ENCODE peak calls at places on chromosomes 13 and 19, in nine cellular contexts. One of them, this sample, is unnamed.

GRCh38 chr13:68927387-68928026 is 1180.1 kb upstream of the ATXN8OS start:
- DNase-seq in esophagus squamous epithelium: no peak
- DNase-seq in fibroblast of lung: peak; percentile 25
- DNase-seq in neural progenitor cell: peak; percentile 83
- DNase-seq in H9: peak; percentile 78
- DNase-seq in osteoblast: no peak
- DNase-seq in cardiac fibroblast: no peak
- DNase-seq in tibial nerve: no peak
- DNase-seq in LNCaP clone FGC: peak; percentile 15
- DNase-seq in this sample: peak; percentile 28

GRCh38 chr19:48874309-48875135 is 2.3 kb downstream of the PPP1R15A start:
- DNase-seq in esophagus squamous epithelium: no peak
- DNase-seq in fibroblast of lung: peak; percentile 76
- DNase-seq in neural progenitor cell: peak; percentile 1
- DNase-seq in H9: no peak
- DNase-seq in osteoblast: peak; percentile 60
- DNase-seq in cardiac fibroblast: peak; percentile 47
- DNase-seq in tibial nerve: no peak
- DNase-seq in LNCaP clone FGC: no peak
- DNase-seq in this sample: no peak

GRCh38 chr19:8609210-8610040 is 1.1 kb downstream of the ADAMTS10 start:
- DNase-seq in esophagus squamous epithelium: no peak
- DNase-seq in fibroblast of lung: peak; percentile 85
- DNase-seq in neural progenitor cell: peak; percentile 92
- DNase-seq in H9: peak; percentile 82
- DNase-seq in osteoblast: peak; percentile 94
- DNase-seq in cardiac fibroblast: peak; percentile 73
- DNase-seq in tibial nerve: peak; percentile 35
- DNase-seq in LNCaP clone FGC: no peak
- DNase-seq in this sample: peak; percentile 69

GRCh38 chr19:33325920-33326319 is 23.6 kb upstream of the CEBPA start:
- DNase-seq in esophagus squamous epithelium: no peak
- DNase-seq in fibroblast of lung: peak; percentile 15
- DNase-seq in neural progenitor cell: no peak
- DNase-seq in H9: no peak
- DNase-seq in osteoblast: no peak
- DNase-seq in cardiac fibroblast: peak; percentile 93
- DNase-seq in tibial nerve: no peak
- DNase-seq in LNCaP clone FGC: peak; percentile 69
- DNase-seq in this sample: no peak

GRCh38 chr13:76387561-76387960 is 498.6 kb downstream of the KCTD12 start:
- DNase-seq in esophagus squamous epithelium: no peak
- DNase-seq in fibroblast of lung: no peak
- DNase-seq in neural progenitor cell: no peak
- DNase-seq in H9: no peak
- DNase-seq in osteoblast: no peak
- DNase-seq in cardiac fibroblast: no peak
- DNase-seq in tibial nerve: no peak
- DNase-seq in LNCaP clone FGC: no peak
- DNase-seq in this sample: no peak

GRCh38 chr19:15323496-15324235 is 8.7 kb downstream of the BRD4 start:
- DNase-seq in esophagus squamous epithelium: no peak
- DNase-seq in fibroblast of lung: peak; percentile 34
- DNase-seq in neural progenitor cell: no peak
- DNase-seq in H9: no peak
- DNase-seq in osteoblast: no peak
- DNase-seq in cardiac fibroblast: peak; percentile 69
- DNase-seq in tibial nerve: no peak
- DNase-seq in LNCaP clone FGC: no peak
- DNase-seq in this sample: no peak

GRCh38 chr19:33821871-33822270 is 25.2 kb downstream of the KCTD15 start:
- DNase-seq in esophagus squamous epithelium: no peak
- DNase-seq in fibroblast of lung: no peak
- DNase-seq in neural progenitor cell: no peak
- DNase-seq in H9: no peak
- DNase-seq in osteoblast: peak; percentile 50
- DNase-seq in cardiac fibroblast: no peak
- DNase-seq in tibial nerve: no peak
- DNase-seq in LNCaP clone FGC: no peak
- DNase-seq in this sample: no peak

GRCh38 chr13:114128348-114128623 is 4.1 kb downstream of the RASA3 start:
- DNase-seq in esophagus squamous epithelium: no peak
- DNase-seq in fibroblast of lung: no peak
- DNase-seq in neural progenitor cell: no peak
- DNase-seq in H9: no peak
- DNase-seq in osteoblast: no peak
- DNase-seq in cardiac fibroblast: no peak
- DNase-seq in tibial nerve: no peak
- DNase-seq in LNCaP clone FGC: no peak
- DNase-seq in this sample: no peak

GRCh38 chr19:8831373-8831772 is 731 bp downstream of the ZNF558 start:
- DNase-seq in esophagus squamous epithelium: no peak
- DNase-seq in fibroblast of lung: no peak
- DNase-seq in neural progenitor cell: peak; percentile 3
- DNase-seq in H9: no peak
- DNase-seq in osteoblast: no peak
- DNase-seq in cardiac fibroblast: no peak
- DNase-seq in tibial nerve: no peak
- DNase-seq in LNCaP clone FGC: no peak
- DNase-seq in this sample: no peak

GRCh38 chr13:86846501-86846900 is 824.7 kb upstream of the SLITRK5 start:
- DNase-seq in esophagus squamous epithelium: no peak
- DNase-seq in fibroblast of lung: peak; percentile 22
- DNase-seq in neural progenitor cell: no peak
- DNase-seq in H9: no peak
- DNase-seq in osteoblast: no peak
- DNase-seq in cardiac fibroblast: no peak
- DNase-seq in tibial nerve: no peak
- DNase-seq in LNCaP clone FGC: no peak
- DNase-seq in this sample: no peak

GRCh38 chr19:1189419-1189818 is 15.4 kb upstream of the SBNO2 start:
- DNase-seq in esophagus squamous epithelium: no peak
- DNase-seq in fibroblast of lung: peak; percentile 71
- DNase-seq in neural progenitor cell: peak; percentile 2
- DNase-seq in H9: no peak
- DNase-seq in osteoblast: peak; percentile 36
- DNase-seq in cardiac fibroblast: no peak
- DNase-seq in tibial nerve: no peak
- DNase-seq in LNCaP clone FGC: no peak
- DNase-seq in this sample: no peak
- TF ChIP-seq CTCF in esophagus squamous epithelium: no peak
- TF ChIP-seq CTCF in fibroblast of lung: no peak
- TF ChIP-seq CTCF in neural progenitor cell: no peak
- TF ChIP-seq CTCF in H9: no peak
- TF ChIP-seq CTCF in osteoblast: no peak
- TF ChIP-seq CTCF in cardiac fibroblast: no peak
- TF ChIP-seq CTCF in tibial nerve: no peak
- TF ChIP-seq CTCF in LNCaP clone FGC: no peak
- TF ChIP-seq CTCF in this sample: no peak

GRCh38 chr19:19215792-19216191 is 4.0 kb downstream of the NCAN start:
- DNase-seq in esophagus squamous epithelium: no peak
- DNase-seq in fibroblast of lung: no peak
- DNase-seq in neural progenitor cell: no peak
- DNase-seq in H9: no peak
- DNase-seq in osteoblast: peak; percentile 10
- DNase-seq in cardiac fibroblast: no peak
- DNase-seq in tibial nerve: no peak
- DNase-seq in LNCaP clone FGC: no peak
- DNase-seq in this sample: no peak

GRCh38 chr19:19218911-19219310 is 7.2 kb downstream of the NCAN start:
- DNase-seq in esophagus squamous epithelium: no peak
- DNase-seq in fibroblast of lung: no peak
- DNase-seq in neural progenitor cell: no peak
- DNase-seq in H9: no peak
- DNase-seq in osteoblast: peak; percentile 68
- DNase-seq in cardiac fibroblast: no peak
- DNase-seq in tibial nerve: no peak
- DNase-seq in LNCaP clone FGC: no peak
- DNase-seq in this sample: no peak

GRCh38 chr19:19213822-19214558 is 2.2 kb downstream of the NCAN start:
- DNase-seq in esophagus squamous epithelium: no peak
- DNase-seq in fibroblast of lung: no peak
- DNase-seq in neural progenitor cell: peak; percentile 42
- DNase-seq in H9: no peak
- DNase-seq in osteoblast: peak; percentile 49
- DNase-seq in cardiac fibroblast: no peak
- DNase-seq in tibial nerve: no peak
- DNase-seq in LNCaP clone FGC: no peak
- DNase-seq in this sample: no peak

GRCh38 chr19:19214892-19215291 is 3.1 kb downstream of the NCAN start:
- DNase-seq in esophagus squamous epithelium: no peak
- DNase-seq in fibroblast of lung: peak; percentile 23
- DNase-seq in neural progenitor cell: peak; percentile 87
- DNase-seq in H9: peak; percentile 85
- DNase-seq in osteoblast: peak; percentile 88
- DNase-seq in cardiac fibroblast: peak; percentile 46
- DNase-seq in tibial nerve: no peak
- DNase-seq in LNCaP clone FGC: no peak
- DNase-seq in this sample: peak; percentile 98

DNA sequence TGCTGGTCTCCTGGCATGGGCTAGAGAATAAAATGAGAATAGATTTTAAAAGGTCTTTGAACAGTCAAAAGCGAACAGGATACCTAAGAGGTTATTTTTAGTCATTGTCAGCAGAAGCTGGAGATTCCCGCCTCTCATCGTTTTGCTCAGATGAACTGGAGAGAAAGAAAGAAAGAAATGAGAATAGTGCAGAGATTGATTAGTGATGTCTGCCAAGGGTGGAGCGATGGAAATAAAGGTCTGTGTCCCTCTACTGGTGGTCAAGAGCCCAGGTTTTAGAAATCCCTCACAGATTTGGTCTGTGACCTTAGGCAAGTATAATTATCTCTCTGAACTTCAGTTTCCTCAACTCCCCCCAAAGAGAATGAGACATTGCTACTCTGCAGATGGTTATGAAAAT is 5.4 kb downstream of the NCAN start:
- DNase-seq in esophagus squamous epithelium: no peak
- DNase-seq in fibroblast of lung: peak; percentile 20
- DNase-seq in neural progenitor cell: no peak
- DNase-seq in H9: peak; percentile 49
- DNase-seq in osteoblast: peak; percentile 15
- DNase-seq in cardiac fibroblast: peak; percentile 33
- DNase-seq in tibial nerve: no peak
- DNase-seq in LNCaP clone FGC: peak; percentile 33
- DNase-seq in this sample: no peak
- TF ChIP-seq CTCF in esophagus squamous epithelium: no peak
- TF ChIP-seq CTCF in fibroblast of lung: no peak
- TF ChIP-seq CTCF in neural progenitor cell: peak; percentile 18
- TF ChIP-seq CTCF in H9: peak; percentile 62
- TF ChIP-seq CTCF in osteoblast: no peak
- TF ChIP-seq CTCF in cardiac fibroblast: peak; percentile 7
- TF ChIP-seq CTCF in tibial nerve: no peak
- TF ChIP-seq CTCF in LNCaP clone FGC: no peak
- TF ChIP-seq CTCF in this sample: no peak

GRCh38 chr13:33435207-33435606 is 149.7 kb upstream of the STARD13 start:
- DNase-seq in esophagus squamous epithelium: no peak
- DNase-seq in fibroblast of lung: no peak
- DNase-seq in neural progenitor cell: no peak
- DNase-seq in H9: no peak
- DNase-seq in osteoblast: no peak
- DNase-seq in cardiac fibroblast: no peak
- DNase-seq in tibial nerve: no peak
- DNase-seq in LNCaP clone FGC: no peak
- DNase-seq in this sample: no peak

GRCh38 chr13:33445024-33445423 is 159.5 kb upstream of the STARD13 start:
- DNase-seq in esophagus squamous epithelium: no peak
- DNase-seq in fibroblast of lung: no peak
- DNase-seq in neural progenitor cell: no peak
- DNase-seq in H9: no peak
- DNase-seq in osteoblast: no peak
- DNase-seq in cardiac fibroblast: no peak
- DNase-seq in tibial nerve: no peak
- DNase-seq in LNCaP clone FGC: peak; percentile 44
- DNase-seq in this sample: no peak

GRCh38 chr13:33445476-33445875 is 159.9 kb upstream of the STARD13 start:
- DNase-seq in esophagus squamous epithelium: no peak
- DNase-seq in fibroblast of lung: no peak
- DNase-seq in neural progenitor cell: no peak
- DNase-seq in H9: no peak
- DNase-seq in osteoblast: no peak
- DNase-seq in cardiac fibroblast: no peak
- DNase-seq in tibial nerve: no peak
- DNase-seq in LNCaP clone FGC: peak; percentile 71
- DNase-seq in this sample: no peak

GRCh38 chr13:33446821-33447481 is 161.4 kb upstream of the STARD13 start:
- DNase-seq in esophagus squamous epithelium: no peak
- DNase-seq in fibroblast of lung: no peak
- DNase-seq in neural progenitor cell: no peak
- DNase-seq in H9: no peak
- DNase-seq in osteoblast: no peak
- DNase-seq in cardiac fibroblast: no peak
- DNase-seq in tibial nerve: no peak
- DNase-seq in LNCaP clone FGC: peak; percentile 80
- DNase-seq in this sample: no peak

GRCh38 chr13:33441015-33441414 is 155.5 kb upstream of the STARD13 start:
- DNase-seq in esophagus squamous epithelium: no peak
- DNase-seq in fibroblast of lung: peak; percentile 43
- DNase-seq in neural progenitor cell: peak; percentile 44
- DNase-seq in H9: peak; percentile 46
- DNase-seq in osteoblast: peak; percentile 71
- DNase-seq in cardiac fibroblast: peak; percentile 38
- DNase-seq in tibial nerve: no peak
- DNase-seq in LNCaP clone FGC: no peak
- DNase-seq in this sample: no peak
- TF ChIP-seq CTCF in esophagus squamous epithelium: peak; percentile 39
- TF ChIP-seq CTCF in fibroblast of lung: no peak
- TF ChIP-seq CTCF in neural progenitor cell: peak; percentile 52
- TF ChIP-seq CTCF in H9: peak; percentile 65
- TF ChIP-seq CTCF in osteoblast: peak; percentile 36
- TF ChIP-seq CTCF in cardiac fibroblast: peak; percentile 22
- TF ChIP-seq CTCF in tibial nerve: no peak
- TF ChIP-seq CTCF in LNCaP clone FGC: peak; percentile 27
- TF ChIP-seq CTCF in this sample: peak; percentile 15

DNA sequence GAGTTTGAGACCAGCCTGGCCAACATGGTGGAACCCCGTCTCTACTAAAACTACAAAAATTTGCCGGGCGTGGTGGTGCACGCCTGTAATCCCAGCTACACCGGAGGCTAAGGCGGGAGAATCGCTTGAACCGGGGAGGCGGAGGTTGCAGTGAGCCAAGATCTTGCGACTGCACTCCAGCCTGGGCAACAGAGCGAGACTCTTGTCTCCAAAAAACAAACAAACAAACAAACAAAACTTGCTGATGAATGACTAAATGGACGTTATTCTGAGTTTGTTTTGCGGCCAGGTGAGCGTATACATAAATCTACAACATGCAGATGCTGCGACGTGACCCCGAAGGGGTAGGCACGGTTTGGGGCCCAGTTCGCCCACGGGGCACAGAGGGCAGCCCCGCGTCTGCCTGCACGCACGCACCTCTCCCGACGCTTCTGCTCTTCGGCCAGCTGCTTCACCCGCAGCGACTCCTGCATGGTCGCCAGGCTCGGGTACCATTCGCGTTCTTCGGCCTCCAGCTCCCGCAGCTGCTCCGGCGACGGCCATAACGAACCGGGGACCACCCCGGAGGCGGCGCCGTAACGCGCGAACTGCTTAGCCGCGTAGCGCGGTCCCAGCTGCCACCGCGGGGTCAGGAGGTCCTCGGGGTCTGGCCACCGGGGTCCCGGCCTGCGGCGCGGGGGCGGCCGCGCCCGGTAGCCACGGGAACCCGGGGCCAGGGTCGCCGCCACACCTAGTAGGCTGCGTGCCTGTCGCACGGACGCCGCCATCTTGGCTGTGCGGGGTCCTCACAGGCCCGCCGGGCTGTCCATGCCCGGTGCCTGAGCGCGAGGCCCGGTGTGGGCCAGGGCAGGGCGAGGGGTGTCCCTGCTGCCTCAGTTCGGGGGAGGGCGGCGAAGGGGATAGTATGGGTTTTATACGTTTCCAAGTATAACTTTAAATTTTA is at the start of gene GADD45GIP1:
- DNase-seq in esophagus squamous epithelium: no peak
- DNase-seq in fibroblast of lung: peak; percentile 73
- DNase-seq in neural progenitor cell: peak; percentile 89
- DNase-seq in H9: peak; percentile 80
- DNase-seq in osteoblast: peak; percentile 96
- DNase-seq in cardiac fibroblast: peak; percentile 80
- DNase-seq in tibial nerve: peak; percentile 44
- DNase-seq in LNCaP clone FGC: peak; percentile 46
- DNase-seq in this sample: peak; percentile 76
- TF ChIP-seq CTCF in esophagus squamous epithelium: no peak
- TF ChIP-seq CTCF in fibroblast of lung: no peak
- TF ChIP-seq CTCF in neural progenitor cell: no peak
- TF ChIP-seq CTCF in H9: no peak
- TF ChIP-seq CTCF in osteoblast: no peak
- TF ChIP-seq CTCF in cardiac fibroblast: no peak
- TF ChIP-seq CTCF in tibial nerve: no peak
- TF ChIP-seq CTCF in LNCaP clone FGC: no peak
- TF ChIP-seq CTCF in this sample: no peak

This sample was measured in nephron progenitor cell.